ENCODE peak calls at places on chromosomes 16 and 17, in five cellular contexts. O, S, Q, T and K are unnamed samples.

GRCh38 chr16:58458634-58459343 is 41.2 kb upstream of the NDRG4 start:
- DNase-seq in O (no peak), S (no peak), T (no peak), Q (no peak), K (no peak)

GRCh38 chr16:90084215-90084614 is 7.1 kb upstream of the PRDM7 start:
- DNase-seq in Q (no peak), O (no peak), S (no peak), T (no peak), K (no peak)

GRCh38 chr17:64920026-64920418 is 744 bp upstream of the LRRC37A3 start:
- DNase-seq in Q (no peak), S (no peak), T (no peak), O (no peak), K (no peak)

GRCh38 chr16:66292241-66292935 is 74.1 kb upstream of the CDH5 start:
- DNase-seq in S (no peak), T (no peak), Q (no peak), O (no peak), K (no peak)

GRCh38 chr17:57949649-57950048 is 5.6 kb downstream of the CUEDC1 start:
- DNase-seq in O (no peak), S (no peak), Q (no peak), T (no peak), K (no peak)

GRCh38 chr17:77909236-77909635 is 49.3 kb upstream of the TNRC6C start:
- DNase-seq in Q (no peak), T (no peak), S (no peak), O (no peak), K (no peak)

GRCh38 chr16:68281368-68282063 is 17.2 kb downstream of the SLC7A6 start:
- DNase-seq in S (no peak), O (no peak), Q (no peak), T (no peak), K (no peak)

GRCh38 chr17:12731839-12732238 is 57.5 kb upstream of the ARHGAP44 start:
- DNase-seq in O (no peak), Q (no peak), S (no peak), T (no peak), K (no peak)

GRCh38 chr17:62822080-62822904 is 14.2 kb upstream of the MARCHF10 start:
- DNase-seq in O (no peak), S (no peak), T (no peak), Q (peak), K (no peak)

GRCh38 chr17:21214777-21215541 is 998 bp upstream of the TMEM11 start:
- DNase-seq in S (peak), Q (peak), O (no peak), T (no peak), K (no peak)

GRCh38 chr16:84284168-84284722 is 10.4 kb upstream of the WFDC1 start:
- DNase-seq in O (no peak), S (no peak), T (no peak), Q (no peak), K (no peak)